ENCODE peak calls at places on chromosomes 7 and 10, in six cellular contexts. One of them, this sample, is unnamed.
A peak's percentile ranks its signal among the peaks of the same experiment; 100 is the strongest.

GRCh38 chr10:128759174-128759573 is 633.0 kb upstream of the MKI67 start:
- DNase-seq in astrocyte of the spinal cord: no peak
- DNase-seq in heart right ventricle: no peak
- DNase-seq in astrocyte of the cerebellum: no peak
- DNase-seq in body of pancreas: no peak
- DNase-seq in astrocyte: no peak
- DNase-seq in this sample: no peak

GRCh38 chr7:85018498-85018897 is 168.4 kb downstream of the SEMA3D start:
- DNase-seq in body of pancreas: no peak
- DNase-seq in astrocyte of the cerebellum: no peak
- DNase-seq in heart right ventricle: no peak
- DNase-seq in astrocyte: no peak
- DNase-seq in astrocyte of the spinal cord: no peak
- DNase-seq in this sample: peak; percentile 8

GRCh38 chr7:47806701-47807103 is 141.6 kb downstream of the PKD1L1 start:
- DNase-seq in body of pancreas: no peak
- DNase-seq in astrocyte of the spinal cord: no peak
- DNase-seq in astrocyte: no peak
- DNase-seq in astrocyte of the cerebellum: no peak
- DNase-seq in heart right ventricle: no peak
- DNase-seq in this sample: no peak

GRCh38 chr7:2009541-2010001 is 223.2 kb downstream of the MAD1L1 start:
- DNase-seq in astrocyte of the cerebellum: no peak
- DNase-seq in astrocyte of the spinal cord: no peak
- DNase-seq in heart right ventricle: peak; percentile 72
- DNase-seq in astrocyte: no peak
- DNase-seq in body of pancreas: no peak
- DNase-seq in this sample: no peak

GRCh38 chr7:150476819-150477631 is 26.6 kb downstream of the GIMAP8 start:
- DNase-seq in heart right ventricle: no peak
- DNase-seq in astrocyte of the spinal cord: no peak
- DNase-seq in body of pancreas: no peak
- DNase-seq in astrocyte of the cerebellum: no peak
- DNase-seq in astrocyte: no peak
- DNase-seq in this sample: no peak

GRCh38 chr10:15439381-15439837 is 68.3 kb upstream of the FAM171A1 start:
- DNase-seq in astrocyte: no peak
- DNase-seq in astrocyte of the spinal cord: peak; percentile 85
- DNase-seq in astrocyte of the cerebellum: no peak
- DNase-seq in heart right ventricle: peak; percentile 52
- DNase-seq in body of pancreas: no peak
- DNase-seq in this sample: peak; percentile 48

GRCh38 chr7:46129831-46130230 is 208.8 kb upstream of the IGFBP3 start:
- DNase-seq in astrocyte of the cerebellum: no peak
- DNase-seq in heart right ventricle: no peak
- DNase-seq in astrocyte of the spinal cord: no peak
- DNase-seq in astrocyte: no peak
- DNase-seq in body of pancreas: no peak
- DNase-seq in this sample: no peak

GRCh38 chr7:17130281-17131059 is 168.0 kb upstream of the AHR start:
- DNase-seq in heart right ventricle: no peak
- DNase-seq in astrocyte of the cerebellum: peak; percentile 64
- DNase-seq in astrocyte of the spinal cord: peak; percentile 90
- DNase-seq in astrocyte: peak; percentile 87
- DNase-seq in body of pancreas: no peak
- DNase-seq in this sample: peak; percentile 85

GRCh38 chr7:51067757-51068156 is 248.9 kb downstream of the COBL start:
- DNase-seq in body of pancreas: peak; percentile 78
- DNase-seq in astrocyte of the spinal cord: peak; percentile 84
- DNase-seq in heart right ventricle: no peak
- DNase-seq in astrocyte: peak; percentile 52
- DNase-seq in astrocyte of the cerebellum: peak; percentile 73
- DNase-seq in this sample: peak; percentile 71

GRCh38 chr10:62016477-62017140 is 115.1 kb downstream of the ARID5B start:
- DNase-seq in astrocyte: peak; percentile 67
- DNase-seq in heart right ventricle: no peak
- DNase-seq in body of pancreas: no peak
- DNase-seq in astrocyte of the spinal cord: no peak
- DNase-seq in astrocyte of the cerebellum: no peak
- DNase-seq in this sample: peak; percentile 85

GRCh38 chr7:157457355-157458253 is 120.8 kb downstream of the DNAJB6 start:
- DNase-seq in astrocyte of the spinal cord: no peak
- DNase-seq in astrocyte of the cerebellum: no peak
- DNase-seq in body of pancreas: no peak
- DNase-seq in heart right ventricle: no peak
- DNase-seq in astrocyte: no peak
- DNase-seq in this sample: no peak

GRCh38 chr10:1546431-1547110 is 190.8 kb downstream of the ADARB2 start:
- DNase-seq in body of pancreas: no peak
- DNase-seq in astrocyte of the cerebellum: no peak
- DNase-seq in astrocyte: no peak
- DNase-seq in astrocyte of the spinal cord: no peak
- DNase-seq in heart right ventricle: no peak
- DNase-seq in this sample: no peak

GRCh38 chr7:156903232-156903909 is 10.4 kb upstream of the LMBR1 start:
- DNase-seq in heart right ventricle: peak; percentile 24
- DNase-seq in astrocyte of the spinal cord: peak; percentile 86
- DNase-seq in astrocyte of the cerebellum: peak; percentile 88
- DNase-seq in astrocyte: peak; percentile 68
- DNase-seq in body of pancreas: no peak
- DNase-seq in this sample: peak; percentile 17

GRCh38 chr7:6228363-6228762 is 44.1 kb downstream of the CYTH3 start:
- DNase-seq in body of pancreas: no peak
- DNase-seq in heart right ventricle: no peak
- DNase-seq in astrocyte of the cerebellum: no peak
- DNase-seq in astrocyte: no peak
- DNase-seq in astrocyte of the spinal cord: peak; percentile 24
- DNase-seq in this sample: no peak

GRCh38 chr7:113289140-113289740 is 170.9 kb upstream of the SMIM30 start:
- DNase-seq in astrocyte of the cerebellum: peak; percentile 11
- DNase-seq in astrocyte of the spinal cord: peak; percentile 44
- DNase-seq in body of pancreas: peak; percentile 21
- DNase-seq in astrocyte: peak; percentile 18
- DNase-seq in heart right ventricle: no peak
- DNase-seq in this sample: peak; percentile 62

DNA sequence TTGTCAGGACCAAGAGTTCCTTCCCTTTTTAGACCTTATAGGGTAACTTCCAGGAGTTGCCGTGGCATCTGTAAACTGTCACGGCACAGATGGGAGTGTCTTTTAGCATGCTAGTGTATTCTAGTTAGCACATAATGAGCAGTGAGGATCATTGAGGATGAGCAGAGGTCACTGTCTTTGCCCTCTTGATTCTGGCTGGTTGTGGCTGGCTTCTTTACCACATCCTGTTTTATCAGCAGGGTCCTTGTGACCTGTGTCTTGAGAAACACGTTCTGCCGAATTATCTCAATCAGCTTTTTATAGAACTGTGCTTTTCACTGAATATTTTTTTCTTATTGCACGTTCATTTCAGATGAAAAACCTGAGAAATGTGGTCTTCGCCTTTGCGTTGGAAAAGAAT is 41.5 kb downstream of the MINPP1 start:
- DNase-seq in astrocyte of the cerebellum: no peak
- DNase-seq in body of pancreas: no peak
- DNase-seq in astrocyte of the spinal cord: no peak
- DNase-seq in astrocyte: no peak
- DNase-seq in heart right ventricle: no peak
- DNase-seq in this sample: no peak
- H3K4me3 ChIP-seq in astrocyte of the cerebellum: no peak overlapping the region
- H3K4me3 ChIP-seq in body of pancreas: no peak overlapping the region
- H3K4me3 ChIP-seq in astrocyte of the spinal cord: no peak overlapping the region
- H3K4me3 ChIP-seq in astrocyte: no peak overlapping the region
- H3K4me3 ChIP-seq in heart right ventricle: no peak overlapping the region
- H3K4me3 ChIP-seq in this sample: no peak overlapping the region

GRCh38 chr10:69883256-69883655 is 81.5 kb downstream of the COL13A1 start:
- DNase-seq in astrocyte: no peak
- DNase-seq in astrocyte of the spinal cord: no peak
- DNase-seq in astrocyte of the cerebellum: no peak
- DNase-seq in body of pancreas: no peak
- DNase-seq in heart right ventricle: no peak
- DNase-seq in this sample: no peak
- TF ChIP-seq CTCF in astrocyte: no peak
- TF ChIP-seq CTCF in astrocyte of the spinal cord: peak; percentile 5
- TF ChIP-seq CTCF in astrocyte of the cerebellum: peak; percentile 7
- TF ChIP-seq CTCF in body of pancreas: no peak
- TF ChIP-seq CTCF in heart right ventricle: no peak
- TF ChIP-seq CTCF in this sample: peak; percentile 7

DNA sequence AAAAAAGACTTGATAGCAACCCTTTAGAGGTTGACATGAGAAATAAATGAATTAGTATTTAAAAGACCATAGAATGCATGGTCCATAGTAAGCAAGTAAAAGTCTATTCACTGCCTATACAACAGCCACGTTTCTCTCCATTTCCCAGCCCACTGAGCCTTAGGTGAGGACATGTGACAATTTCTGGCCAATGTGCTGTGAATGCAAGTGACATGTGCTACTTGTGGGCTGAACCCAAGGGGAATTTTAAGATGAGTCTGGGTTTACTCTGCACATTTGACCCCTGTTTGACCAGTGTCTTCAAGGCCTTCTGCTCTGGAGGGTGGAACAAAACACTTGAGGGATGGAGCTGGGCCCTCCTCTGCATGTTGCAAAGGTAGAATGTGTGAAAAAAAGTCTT is 384.4 kb upstream of the KLF6 start:
- DNase-seq in body of pancreas: no peak
- DNase-seq in astrocyte of the spinal cord: no peak
- DNase-seq in heart right ventricle: no peak
- DNase-seq in astrocyte: no peak
- DNase-seq in astrocyte of the cerebellum: no peak
- DNase-seq in this sample: no peak
- H3K4me3 ChIP-seq in body of pancreas: no peak overlapping the region
- H3K4me3 ChIP-seq in astrocyte of the spinal cord: no peak overlapping the region
- H3K4me3 ChIP-seq in heart right ventricle: no peak overlapping the region
- H3K4me3 ChIP-seq in astrocyte: no peak overlapping the region
- H3K4me3 ChIP-seq in astrocyte of the cerebellum: no peak overlapping the region
- H3K4me3 ChIP-seq in this sample: no peak overlapping the region

DNA sequence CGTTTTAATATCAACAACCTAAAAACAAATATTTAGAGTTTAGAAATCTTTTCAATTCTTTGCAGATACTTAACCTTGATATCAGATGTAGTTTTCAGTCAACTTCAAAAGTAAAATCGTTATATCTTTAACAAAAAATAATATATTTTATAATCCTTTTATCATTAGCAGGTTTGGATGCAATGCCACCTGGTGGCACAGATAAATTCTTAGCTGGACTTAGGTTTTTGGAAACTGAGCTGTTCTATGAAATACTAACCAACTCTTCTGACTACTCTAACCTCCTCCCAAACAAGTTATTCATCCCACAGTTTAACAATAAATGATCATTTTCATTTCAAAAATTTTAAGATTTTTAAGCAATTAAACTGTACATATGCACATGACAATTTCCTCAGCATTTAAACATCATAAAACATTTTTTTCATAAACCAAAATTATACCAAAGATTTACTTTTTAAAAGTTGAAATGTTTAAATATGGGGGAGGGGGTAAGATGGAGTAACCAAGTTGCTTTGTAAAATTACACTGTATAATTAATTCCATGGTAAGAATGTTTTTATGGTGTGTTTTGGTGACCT is 56.9 kb downstream of the HIBADH start:
- DNase-seq in astrocyte: peak; percentile 15
- DNase-seq in astrocyte of the spinal cord: peak; percentile 60
- DNase-seq in astrocyte of the cerebellum: no peak
- DNase-seq in heart right ventricle: no peak
- DNase-seq in body of pancreas: no peak
- DNase-seq in this sample: peak; percentile 26
- TF ChIP-seq CTCF in astrocyte: peak; percentile 57
- TF ChIP-seq CTCF in astrocyte of the spinal cord: peak; percentile 58
- TF ChIP-seq CTCF in astrocyte of the cerebellum: peak; percentile 53
- TF ChIP-seq CTCF in heart right ventricle: peak; percentile 40
- TF ChIP-seq CTCF in body of pancreas: peak; percentile 25
- TF ChIP-seq CTCF in this sample: peak; percentile 59

GRCh38 chr10:6476989-6477388 is 103.1 kb downstream of the PRKCQ start:
- DNase-seq in astrocyte of the cerebellum: no peak
- DNase-seq in body of pancreas: no peak
- DNase-seq in astrocyte: no peak
- DNase-seq in heart right ventricle: no peak
- DNase-seq in astrocyte of the spinal cord: no peak
- DNase-seq in this sample: no peak

GRCh38 chr10:6470894-6471618 is 109.0 kb downstream of the PRKCQ start:
- DNase-seq in astrocyte of the cerebellum: no peak
- DNase-seq in heart right ventricle: no peak
- DNase-seq in body of pancreas: no peak
- DNase-seq in astrocyte of the spinal cord: no peak
- DNase-seq in astrocyte: no peak
- DNase-seq in this sample: no peak

GRCh38 chr10:6473901-6474370 is 106.1 kb downstream of the PRKCQ start:
- DNase-seq in astrocyte of the spinal cord: peak; percentile 5
- DNase-seq in body of pancreas: no peak
- DNase-seq in heart right ventricle: no peak
- DNase-seq in astrocyte: no peak
- DNase-seq in astrocyte of the cerebellum: no peak
- DNase-seq in this sample: no peak

GRCh38 chr10:6469661-6470060 is 110.4 kb downstream of the PRKCQ start:
- DNase-seq in astrocyte of the spinal cord: no peak
- DNase-seq in body of pancreas: no peak
- DNase-seq in astrocyte of the cerebellum: no peak
- DNase-seq in astrocyte: no peak
- DNase-seq in heart right ventricle: no peak
- DNase-seq in this sample: no peak

GRCh38 chr10:6473430-6473829 is 106.6 kb downstream of the PRKCQ start:
- DNase-seq in body of pancreas: no peak
- DNase-seq in heart right ventricle: no peak
- DNase-seq in astrocyte of the cerebellum: no peak
- DNase-seq in astrocyte of the spinal cord: no peak
- DNase-seq in astrocyte: no peak
- DNase-seq in this sample: no peak
- H3K4me3 ChIP-seq in body of pancreas: no peak overlapping the region
- H3K4me3 ChIP-seq in heart right ventricle: no peak overlapping the region
- H3K4me3 ChIP-seq in astrocyte of the cerebellum: no peak overlapping the region
- H3K4me3 ChIP-seq in astrocyte of the spinal cord: no peak overlapping the region
- H3K4me3 ChIP-seq in astrocyte: no peak overlapping the region
- H3K4me3 ChIP-seq in this sample: no peak overlapping the region

GRCh38 chr10:105062881-105063280 is 421.8 kb downstream of the SORCS3 start:
- DNase-seq in heart right ventricle: no peak
- DNase-seq in astrocyte: no peak
- DNase-seq in astrocyte of the spinal cord: no peak
- DNase-seq in astrocyte of the cerebellum: no peak
- DNase-seq in body of pancreas: no peak
- DNase-seq in this sample: no peak

GRCh38 chr10:105068497-105068896 is 427.4 kb downstream of the SORCS3 start:
- DNase-seq in astrocyte of the spinal cord: peak; percentile 29
- DNase-seq in astrocyte of the cerebellum: peak; percentile 1
- DNase-seq in astrocyte: peak; percentile 78
- DNase-seq in heart right ventricle: no peak
- DNase-seq in body of pancreas: no peak
- DNase-seq in this sample: peak; percentile 54

DNA sequence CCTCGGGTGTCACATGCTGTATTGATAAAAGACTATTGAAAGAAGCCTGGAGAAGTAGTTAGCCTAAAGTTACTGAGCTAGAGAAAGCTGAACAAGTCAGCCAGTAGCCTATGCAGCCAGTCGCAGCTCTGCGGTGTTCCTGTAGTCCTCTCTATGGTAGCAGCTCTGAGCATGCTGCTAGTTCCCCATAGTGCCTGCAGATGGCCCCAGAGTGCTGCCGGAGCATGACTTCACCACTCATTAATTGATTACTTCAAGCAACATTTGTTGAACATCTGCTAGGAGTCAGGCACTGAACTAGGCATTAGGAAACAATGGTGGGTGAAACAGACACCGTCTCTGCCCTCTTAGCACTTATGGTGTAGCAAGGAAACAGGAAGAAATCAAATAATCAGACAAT is 422.7 kb downstream of the SORCS3 start:
- DNase-seq in astrocyte of the spinal cord: peak; percentile 54
- DNase-seq in body of pancreas: peak; percentile 73
- DNase-seq in heart right ventricle: peak; percentile 9
- DNase-seq in astrocyte of the cerebellum: peak; percentile 36
- DNase-seq in astrocyte: peak; percentile 42
- DNase-seq in this sample: peak; percentile 61
- TF ChIP-seq CTCF in astrocyte of the spinal cord: peak; percentile 78
- TF ChIP-seq CTCF in body of pancreas: peak; percentile 65
- TF ChIP-seq CTCF in heart right ventricle: peak; percentile 54
- TF ChIP-seq CTCF in astrocyte of the cerebellum: peak; percentile 96
- TF ChIP-seq CTCF in astrocyte: peak; percentile 86
- TF ChIP-seq CTCF in this sample: peak; percentile 74

This sample was measured in AG10803.